ENCODE peak calls at places on chromosome 19, in six cellular contexts. One of them, this sample, is unnamed.

GRCh38 chr19:34482380-34483250 is 1.1 kb downstream of the WTIP start:
- ATAC-seq in T-helper 17 cell: no peak
- ATAC-seq in effector memory CD8-positive, alpha-beta T cell: no peak
- ATAC-seq in A549: peak
- ATAC-seq in stimulated activated naive CD8-positive, alpha-beta T cell treated with anti-CD3 and anti-CD28 coated beads, Interleukin-15, Interleukin-2, amounts not matched to agents 100 U/mL and 50 U/mL, for 24 hours: no peak
- ATAC-seq in naive thymus-derived CD8-positive, alpha-beta T cell: no peak
- ATAC-seq in this sample: peak

GRCh38 chr19:35125746-35126623 is 8.9 kb downstream of the LGI4 start:
- ATAC-seq in A549: no peak
- ATAC-seq in T-helper 17 cell: no peak
- ATAC-seq in naive thymus-derived CD8-positive, alpha-beta T cell: no peak
- ATAC-seq in stimulated activated naive CD8-positive, alpha-beta T cell treated with anti-CD3 and anti-CD28 coated beads, Interleukin-15, Interleukin-2, amounts not matched to agents 100 U/mL and 50 U/mL, for 24 hours: no peak
- ATAC-seq in effector memory CD8-positive, alpha-beta T cell: no peak
- ATAC-seq in this sample: no peak

GRCh38 chr19:43748205-43748594 is 6.6 kb downstream of the SMG9 start:
- ATAC-seq in A549: no peak
- ATAC-seq in effector memory CD8-positive, alpha-beta T cell: no peak
- ATAC-seq in naive thymus-derived CD8-positive, alpha-beta T cell: no peak
- ATAC-seq in T-helper 17 cell: no peak
- ATAC-seq in stimulated activated naive CD8-positive, alpha-beta T cell treated with anti-CD3 and anti-CD28 coated beads, Interleukin-15, Interleukin-2, amounts not matched to agents 100 U/mL and 50 U/mL, for 24 hours: no peak
- ATAC-seq in this sample: no peak

GRCh38 chr19:32098953-32099352 is 246.5 kb upstream of the ZNF507 start:
- ATAC-seq in stimulated activated naive CD8-positive, alpha-beta T cell treated with anti-CD3 and anti-CD28 coated beads, Interleukin-15, Interleukin-2, amounts not matched to agents 100 U/mL and 50 U/mL, for 24 hours: no peak
- ATAC-seq in T-helper 17 cell: no peak
- ATAC-seq in naive thymus-derived CD8-positive, alpha-beta T cell: no peak
- ATAC-seq in A549: no peak
- ATAC-seq in effector memory CD8-positive, alpha-beta T cell: no peak
- ATAC-seq in this sample: no peak

GRCh38 chr19:28427256-28428083 is 785.5 kb downstream of the UQCRFS1 start:
- ATAC-seq in A549: no peak
- ATAC-seq in T-helper 17 cell: no peak
- ATAC-seq in naive thymus-derived CD8-positive, alpha-beta T cell: no peak
- ATAC-seq in stimulated activated naive CD8-positive, alpha-beta T cell treated with anti-CD3 and anti-CD28 coated beads, Interleukin-15, Interleukin-2, amounts not matched to agents 100 U/mL and 50 U/mL, for 24 hours: no peak
- ATAC-seq in effector memory CD8-positive, alpha-beta T cell: no peak
- ATAC-seq in this sample: no peak

GRCh38 chr19:40960062-40960685 is 30.9 kb upstream of the CYP2B6 start:
- ATAC-seq in A549: peak
- ATAC-seq in T-helper 17 cell: no peak
- ATAC-seq in stimulated activated naive CD8-positive, alpha-beta T cell treated with anti-CD3 and anti-CD28 coated beads, Interleukin-15, Interleukin-2, amounts not matched to agents 100 U/mL and 50 U/mL, for 24 hours: no peak
- ATAC-seq in effector memory CD8-positive, alpha-beta T cell: no peak
- ATAC-seq in naive thymus-derived CD8-positive, alpha-beta T cell: no peak
- ATAC-seq in this sample: no peak

GRCh38 chr19:54373781-54374266 is 9.1 kb upstream of the LAIR1 start:
- ATAC-seq in effector memory CD8-positive, alpha-beta T cell: no peak
- ATAC-seq in T-helper 17 cell: no peak
- ATAC-seq in stimulated activated naive CD8-positive, alpha-beta T cell treated with anti-CD3 and anti-CD28 coated beads, Interleukin-15, Interleukin-2, amounts not matched to agents 100 U/mL and 50 U/mL, for 24 hours: no peak
- ATAC-seq in naive thymus-derived CD8-positive, alpha-beta T cell: no peak
- ATAC-seq in A549: no peak
- ATAC-seq in this sample: peak

GRCh38 chr19:49952906-49953305 is 8.1 kb downstream of the SIGLEC11 start:
- ATAC-seq in T-helper 17 cell: no peak
- ATAC-seq in effector memory CD8-positive, alpha-beta T cell: no peak
- ATAC-seq in stimulated activated naive CD8-positive, alpha-beta T cell treated with anti-CD3 and anti-CD28 coated beads, Interleukin-15, Interleukin-2, amounts not matched to agents 100 U/mL and 50 U/mL, for 24 hours: no peak
- ATAC-seq in naive thymus-derived CD8-positive, alpha-beta T cell: no peak
- ATAC-seq in A549: no peak
- ATAC-seq in this sample: no peak

GRCh38 chr19:29665826-29666633 is 769 bp downstream of the PLEKHF1 start:
- ATAC-seq in stimulated activated naive CD8-positive, alpha-beta T cell treated with anti-CD3 and anti-CD28 coated beads, Interleukin-15, Interleukin-2, amounts not matched to agents 100 U/mL and 50 U/mL, for 24 hours: no peak
- ATAC-seq in T-helper 17 cell: peak
- ATAC-seq in naive thymus-derived CD8-positive, alpha-beta T cell: peak
- ATAC-seq in effector memory CD8-positive, alpha-beta T cell: peak
- ATAC-seq in A549: no peak
- ATAC-seq in this sample: peak

GRCh38 chr19:51811344-51811743 is 16.4 kb downstream of the FPR3 start:
- ATAC-seq in T-helper 17 cell: peak
- ATAC-seq in effector memory CD8-positive, alpha-beta T cell: peak
- ATAC-seq in stimulated activated naive CD8-positive, alpha-beta T cell treated with anti-CD3 and anti-CD28 coated beads, Interleukin-15, Interleukin-2, amounts not matched to agents 100 U/mL and 50 U/mL, for 24 hours: no peak
- ATAC-seq in naive thymus-derived CD8-positive, alpha-beta T cell: no peak
- ATAC-seq in A549: no peak
- ATAC-seq in this sample: peak

GRCh38 chr19:7497292-7497691 is 8.5 kb upstream of the PEX11G start:
- ATAC-seq in effector memory CD8-positive, alpha-beta T cell: peak
- ATAC-seq in T-helper 17 cell: peak
- ATAC-seq in stimulated activated naive CD8-positive, alpha-beta T cell treated with anti-CD3 and anti-CD28 coated beads, Interleukin-15, Interleukin-2, amounts not matched to agents 100 U/mL and 50 U/mL, for 24 hours: no peak
- ATAC-seq in A549: peak
- ATAC-seq in naive thymus-derived CD8-positive, alpha-beta T cell: peak
- ATAC-seq in this sample: no peak

GRCh38 chr19:32039446-32039845 is 306.0 kb upstream of the ZNF507 start:
- ATAC-seq in T-helper 17 cell: no peak
- ATAC-seq in stimulated activated naive CD8-positive, alpha-beta T cell treated with anti-CD3 and anti-CD28 coated beads, Interleukin-15, Interleukin-2, amounts not matched to agents 100 U/mL and 50 U/mL, for 24 hours: no peak
- ATAC-seq in effector memory CD8-positive, alpha-beta T cell: no peak
- ATAC-seq in naive thymus-derived CD8-positive, alpha-beta T cell: no peak
- ATAC-seq in A549: no peak
- ATAC-seq in this sample: no peak

GRCh38 chr19:39970424-39970673 is 616 bp upstream of the PSMC4 start:
- ATAC-seq in T-helper 17 cell: peak
- ATAC-seq in A549: no peak
- ATAC-seq in naive thymus-derived CD8-positive, alpha-beta T cell: peak
- ATAC-seq in effector memory CD8-positive, alpha-beta T cell: peak
- ATAC-seq in stimulated activated naive CD8-positive, alpha-beta T cell treated with anti-CD3 and anti-CD28 coated beads, Interleukin-15, Interleukin-2, amounts not matched to agents 100 U/mL and 50 U/mL, for 24 hours: no peak
- ATAC-seq in this sample: no peak

GRCh38 chr19:44142014-44142523 is 715 bp downstream of the ZNF234 start:
- ATAC-seq in naive thymus-derived CD8-positive, alpha-beta T cell: peak
- ATAC-seq in effector memory CD8-positive, alpha-beta T cell: no peak
- ATAC-seq in A549: peak
- ATAC-seq in T-helper 17 cell: no peak
- ATAC-seq in stimulated activated naive CD8-positive, alpha-beta T cell treated with anti-CD3 and anti-CD28 coated beads, Interleukin-15, Interleukin-2, amounts not matched to agents 100 U/mL and 50 U/mL, for 24 hours: peak
- ATAC-seq in this sample: no peak

GRCh38 chr19:39423258-39424086 is 11.0 kb downstream of the PLEKHG2 start:
- ATAC-seq in T-helper 17 cell: no peak
- ATAC-seq in stimulated activated naive CD8-positive, alpha-beta T cell treated with anti-CD3 and anti-CD28 coated beads, Interleukin-15, Interleukin-2, amounts not matched to agents 100 U/mL and 50 U/mL, for 24 hours: no peak
- ATAC-seq in effector memory CD8-positive, alpha-beta T cell: no peak
- ATAC-seq in A549: peak
- ATAC-seq in naive thymus-derived CD8-positive, alpha-beta T cell: no peak
- ATAC-seq in this sample: no peak

GRCh38 chr19:4298772-4299550 is 3.2 kb downstream of the TMIGD2 start:
- ATAC-seq in effector memory CD8-positive, alpha-beta T cell: peak
- ATAC-seq in naive thymus-derived CD8-positive, alpha-beta T cell: no peak
- ATAC-seq in T-helper 17 cell: no peak
- ATAC-seq in A549: no peak
- ATAC-seq in stimulated activated naive CD8-positive, alpha-beta T cell treated with anti-CD3 and anti-CD28 coated beads, Interleukin-15, Interleukin-2, amounts not matched to agents 100 U/mL and 50 U/mL, for 24 hours: no peak
- ATAC-seq in this sample: no peak

GRCh38 chr19:51784922-51785690 is 9.9 kb upstream of the FPR3 start:
- ATAC-seq in A549: no peak
- ATAC-seq in T-helper 17 cell: peak
- ATAC-seq in naive thymus-derived CD8-positive, alpha-beta T cell: no peak
- ATAC-seq in effector memory CD8-positive, alpha-beta T cell: peak
- ATAC-seq in stimulated activated naive CD8-positive, alpha-beta T cell treated with anti-CD3 and anti-CD28 coated beads, Interleukin-15, Interleukin-2, amounts not matched to agents 100 U/mL and 50 U/mL, for 24 hours: peak
- ATAC-seq in this sample: peak

GRCh38 chr19:1232652-1233360 is 5.0 kb downstream of the CBARP start:
- ATAC-seq in A549: peak
- ATAC-seq in effector memory CD8-positive, alpha-beta T cell: no peak
- ATAC-seq in naive thymus-derived CD8-positive, alpha-beta T cell: no peak
- ATAC-seq in T-helper 17 cell: no peak
- ATAC-seq in stimulated activated naive CD8-positive, alpha-beta T cell treated with anti-CD3 and anti-CD28 coated beads, Interleukin-15, Interleukin-2, amounts not matched to agents 100 U/mL and 50 U/mL, for 24 hours: no peak
- ATAC-seq in this sample: peak

GRCh38 chr19:38557205-38557799 is 60.5 kb downstream of the MAP4K1 start:
- ATAC-seq in stimulated activated naive CD8-positive, alpha-beta T cell treated with anti-CD3 and anti-CD28 coated beads, Interleukin-15, Interleukin-2, amounts not matched to agents 100 U/mL and 50 U/mL, for 24 hours: peak
- ATAC-seq in naive thymus-derived CD8-positive, alpha-beta T cell: no peak
- ATAC-seq in A549: no peak
- ATAC-seq in T-helper 17 cell: peak
- ATAC-seq in effector memory CD8-positive, alpha-beta T cell: peak
- ATAC-seq in this sample: no peak

GRCh38 chr19:18746393-18747167 is 44.5 kb downstream of the COMP start:
- ATAC-seq in effector memory CD8-positive, alpha-beta T cell: no peak
- ATAC-seq in T-helper 17 cell: no peak
- ATAC-seq in A549: no peak
- ATAC-seq in naive thymus-derived CD8-positive, alpha-beta T cell: no peak
- ATAC-seq in stimulated activated naive CD8-positive, alpha-beta T cell treated with anti-CD3 and anti-CD28 coated beads, Interleukin-15, Interleukin-2, amounts not matched to agents 100 U/mL and 50 U/mL, for 24 hours: no peak
- ATAC-seq in this sample: no peak

GRCh38 chr19:8631425-8631819 is 989 bp downstream of the NFILZ start:
- ATAC-seq in A549: peak
- ATAC-seq in stimulated activated naive CD8-positive, alpha-beta T cell treated with anti-CD3 and anti-CD28 coated beads, Interleukin-15, Interleukin-2, amounts not matched to agents 100 U/mL and 50 U/mL, for 24 hours: no peak
- ATAC-seq in naive thymus-derived CD8-positive, alpha-beta T cell: no peak
- ATAC-seq in T-helper 17 cell: no peak
- ATAC-seq in effector memory CD8-positive, alpha-beta T cell: no peak
- ATAC-seq in this sample: no peak

GRCh38 chr19:5503598-5503997 is 48.4 kb downstream of the ZNRF4 start:
- ATAC-seq in naive thymus-derived CD8-positive, alpha-beta T cell: no peak
- ATAC-seq in stimulated activated naive CD8-positive, alpha-beta T cell treated with anti-CD3 and anti-CD28 coated beads, Interleukin-15, Interleukin-2, amounts not matched to agents 100 U/mL and 50 U/mL, for 24 hours: no peak
- ATAC-seq in T-helper 17 cell: no peak
- ATAC-seq in A549: no peak
- ATAC-seq in effector memory CD8-positive, alpha-beta T cell: no peak
- ATAC-seq in this sample: no peak

GRCh38 chr19:41575998-41576397 is at the start of gene CEACAM21:
- ATAC-seq in stimulated activated naive CD8-positive, alpha-beta T cell treated with anti-CD3 and anti-CD28 coated beads, Interleukin-15, Interleukin-2, amounts not matched to agents 100 U/mL and 50 U/mL, for 24 hours: peak
- ATAC-seq in T-helper 17 cell: peak
- ATAC-seq in naive thymus-derived CD8-positive, alpha-beta T cell: peak
- ATAC-seq in effector memory CD8-positive, alpha-beta T cell: peak
- ATAC-seq in A549: no peak
- ATAC-seq in this sample: peak

This sample was measured in gastroesophageal sphincter.